ENCODE peak calls at places on chromosomes 1 and 21, in ten cellular contexts. One of them, this sample, is unnamed.

GRCh38 chr1:156233421-156234127 is 8.4 kb upstream of the BGLAP start:
- DNase-seq in AG09309: peak
- DNase-seq in GM12865: no peak
- DNase-seq in AG04450: peak
- DNase-seq in transverse colon: no peak
- DNase-seq in SK-N-SH: no peak
- DNase-seq in cardiac fibroblast: peak
- DNase-seq in breast epithelium: no peak
- DNase-seq in natural killer cell: no peak
- DNase-seq in osteocyte: no peak
- DNase-seq in this sample: no peak

GRCh38 chr1:94622757-94623156 is 81.2 kb upstream of the F3 start:
- DNase-seq in AG09309: no peak
- DNase-seq in GM12865: no peak
- DNase-seq in AG04450: no peak
- DNase-seq in transverse colon: no peak
- DNase-seq in SK-N-SH: no peak
- DNase-seq in cardiac fibroblast: peak
- DNase-seq in breast epithelium: no peak
- DNase-seq in natural killer cell: no peak
- DNase-seq in osteocyte: no peak
- DNase-seq in this sample: no peak

GRCh38 chr1:29974345-29974744 is 738.0 kb downstream of the PTPRU start:
- DNase-seq in AG09309: no peak
- DNase-seq in GM12865: peak
- DNase-seq in AG04450: peak
- DNase-seq in transverse colon: no peak
- DNase-seq in SK-N-SH: no peak
- DNase-seq in cardiac fibroblast: peak
- DNase-seq in breast epithelium: no peak
- DNase-seq in natural killer cell: no peak
- DNase-seq in osteocyte: no peak
- DNase-seq in this sample: no peak

GRCh38 chr1:184068354-184068753 is 16.8 kb downstream of the TSEN15 start:
- DNase-seq in AG09309: no peak
- DNase-seq in GM12865: no peak
- DNase-seq in AG04450: no peak
- DNase-seq in transverse colon: no peak
- DNase-seq in SK-N-SH: no peak
- DNase-seq in cardiac fibroblast: no peak
- DNase-seq in breast epithelium: no peak
- DNase-seq in natural killer cell: no peak
- DNase-seq in osteocyte: no peak
- DNase-seq in this sample: no peak

GRCh38 chr1:77126309-77126708 is 92.9 kb downstream of the PIGK start:
- DNase-seq in AG09309: peak
- DNase-seq in GM12865: peak
- DNase-seq in AG04450: peak
- DNase-seq in transverse colon: no peak
- DNase-seq in SK-N-SH: peak
- DNase-seq in cardiac fibroblast: peak
- DNase-seq in breast epithelium: no peak
- DNase-seq in natural killer cell: no peak
- DNase-seq in osteocyte: no peak
- DNase-seq in this sample: peak

GRCh38 chr1:87939486-87939885 is 610.8 kb downstream of the LMO4 start:
- DNase-seq in AG09309: no peak
- DNase-seq in GM12865: no peak
- DNase-seq in AG04450: no peak
- DNase-seq in transverse colon: no peak
- DNase-seq in SK-N-SH: no peak
- DNase-seq in cardiac fibroblast: no peak
- DNase-seq in breast epithelium: no peak
- DNase-seq in natural killer cell: no peak
- DNase-seq in osteocyte: no peak
- DNase-seq in this sample: no peak

GRCh38 chr1:184941735-184942134 is 32.6 kb downstream of the NIBAN1 start:
- DNase-seq in AG09309: no peak
- DNase-seq in GM12865: peak
- DNase-seq in AG04450: no peak
- DNase-seq in transverse colon: no peak
- DNase-seq in SK-N-SH: no peak
- DNase-seq in cardiac fibroblast: no peak
- DNase-seq in breast epithelium: no peak
- DNase-seq in natural killer cell: no peak
- DNase-seq in osteocyte: no peak
- DNase-seq in this sample: no peak

GRCh38 chr1:194117582-194117981 is 931.2 kb upstream of the B3GALT2 start:
- DNase-seq in AG09309: no peak
- DNase-seq in GM12865: peak
- DNase-seq in AG04450: no peak
- DNase-seq in transverse colon: no peak
- DNase-seq in SK-N-SH: peak
- DNase-seq in cardiac fibroblast: no peak
- DNase-seq in breast epithelium: no peak
- DNase-seq in natural killer cell: no peak
- DNase-seq in osteocyte: no peak
- DNase-seq in this sample: no peak

GRCh38 chr1:205144751-205145150 is 23.0 kb upstream of the RBBP5 start:
- DNase-seq in AG09309: peak
- DNase-seq in GM12865: no peak
- DNase-seq in AG04450: peak
- DNase-seq in transverse colon: no peak
- DNase-seq in SK-N-SH: no peak
- DNase-seq in cardiac fibroblast: peak
- DNase-seq in breast epithelium: no peak
- DNase-seq in natural killer cell: no peak
- DNase-seq in osteocyte: no peak
- DNase-seq in this sample: no peak

GRCh38 chr1:195733826-195734225 is 874.4 kb downstream of the KCNT2 start:
- DNase-seq in AG09309: no peak
- DNase-seq in GM12865: peak
- DNase-seq in AG04450: no peak
- DNase-seq in transverse colon: peak
- DNase-seq in SK-N-SH: no peak
- DNase-seq in cardiac fibroblast: peak
- DNase-seq in breast epithelium: no peak
- DNase-seq in natural killer cell: no peak
- DNase-seq in osteocyte: no peak
- DNase-seq in this sample: no peak

GRCh38 chr1:221998186-221998612 is 256.3 kb upstream of the DUSP10 start:
- DNase-seq in AG09309: no peak
- DNase-seq in GM12865: no peak
- DNase-seq in AG04450: no peak
- DNase-seq in transverse colon: no peak
- DNase-seq in SK-N-SH: no peak
- DNase-seq in cardiac fibroblast: peak
- DNase-seq in breast epithelium: no peak
- DNase-seq in natural killer cell: no peak
- DNase-seq in osteocyte: no peak
- DNase-seq in this sample: no peak

GRCh38 chr1:32205401-32206370 is at the start of gene IQCC:
- DNase-seq in AG09309: no peak
- DNase-seq in GM12865: peak
- DNase-seq in AG04450: no peak
- DNase-seq in transverse colon: peak
- DNase-seq in SK-N-SH: peak
- DNase-seq in cardiac fibroblast: peak
- DNase-seq in breast epithelium: peak
- DNase-seq in natural killer cell: peak
- DNase-seq in osteocyte: peak
- DNase-seq in this sample: peak

GRCh38 chr1:32208463-32208862 is 426 bp upstream of the DCDC2B start:
- DNase-seq in AG09309: no peak
- DNase-seq in GM12865: no peak
- DNase-seq in AG04450: no peak
- DNase-seq in transverse colon: no peak
- DNase-seq in SK-N-SH: no peak
- DNase-seq in cardiac fibroblast: no peak
- DNase-seq in breast epithelium: no peak
- DNase-seq in natural killer cell: no peak
- DNase-seq in osteocyte: no peak
- DNase-seq in this sample: peak

GRCh38 chr1:32201011-32201855 is 838 bp downstream of the CCDC28B start:
- DNase-seq in AG09309: no peak
- DNase-seq in GM12865: peak
- DNase-seq in AG04450: no peak
- DNase-seq in transverse colon: peak
- DNase-seq in SK-N-SH: peak
- DNase-seq in cardiac fibroblast: peak
- DNase-seq in breast epithelium: peak
- DNase-seq in natural killer cell: peak
- DNase-seq in osteocyte: no peak
- DNase-seq in this sample: peak

GRCh38 chr1:32208891-32209309 is at the start of gene DCDC2B:
- DNase-seq in AG09309: no peak
- DNase-seq in GM12865: no peak
- DNase-seq in AG04450: no peak
- DNase-seq in transverse colon: peak
- DNase-seq in SK-N-SH: peak
- DNase-seq in cardiac fibroblast: peak
- DNase-seq in breast epithelium: peak
- DNase-seq in natural killer cell: no peak
- DNase-seq in osteocyte: no peak
- DNase-seq in this sample: peak

GRCh38 chr1:32204943-32205361 is 519 bp upstream of the IQCC start:
- DNase-seq in AG09309: no peak
- DNase-seq in GM12865: no peak
- DNase-seq in AG04450: no peak
- DNase-seq in transverse colon: peak
- DNase-seq in SK-N-SH: peak
- DNase-seq in cardiac fibroblast: no peak
- DNase-seq in breast epithelium: peak
- DNase-seq in natural killer cell: no peak
- DNase-seq in osteocyte: no peak
- DNase-seq in this sample: no peak
- TF ChIP-seq CTCF in AG09309: no peak
- TF ChIP-seq CTCF in GM12865: no peak
- TF ChIP-seq CTCF in AG04450: no peak
- TF ChIP-seq CTCF in transverse colon: no peak
- TF ChIP-seq CTCF in SK-N-SH: no peak
- TF ChIP-seq CTCF in cardiac fibroblast: no peak
- TF ChIP-seq CTCF in breast epithelium: no peak
- TF ChIP-seq CTCF in natural killer cell: no peak
- TF ChIP-seq CTCF in osteocyte: no peak
- TF ChIP-seq CTCF in this sample: no peak

DNA sequence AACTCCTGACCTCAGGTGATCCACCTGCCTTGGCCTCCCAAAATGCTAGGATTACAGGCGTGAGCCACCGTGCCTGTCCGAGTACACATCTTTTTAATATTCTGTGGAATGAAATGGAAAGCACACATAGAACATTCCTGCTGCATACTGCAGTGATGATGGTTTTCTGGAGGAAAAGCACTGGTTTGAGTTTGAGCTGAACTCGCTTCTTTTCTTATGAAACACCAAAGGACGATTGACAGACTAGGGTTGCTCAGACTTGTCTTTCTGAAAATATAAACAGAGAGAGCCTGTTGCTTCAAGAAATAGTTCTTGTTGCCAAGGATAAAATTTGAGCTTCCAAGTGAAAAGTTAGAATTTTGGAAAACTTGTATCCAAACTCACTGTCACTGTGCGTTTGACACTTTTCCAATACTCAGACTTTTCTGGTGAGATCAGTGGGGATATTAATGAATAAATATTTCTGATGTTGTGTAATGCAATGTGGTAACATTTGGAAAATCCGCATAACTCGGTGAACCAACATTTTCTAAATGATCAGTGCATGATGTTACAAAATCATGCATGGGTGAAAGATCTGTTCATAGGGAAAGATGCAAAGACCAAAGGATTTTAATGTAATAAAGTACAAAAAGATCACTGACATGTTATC is 15.0 kb upstream of the ERMAP start:
- DNase-seq in AG09309: peak
- DNase-seq in GM12865: no peak
- DNase-seq in AG04450: no peak
- DNase-seq in transverse colon: no peak
- DNase-seq in SK-N-SH: no peak
- DNase-seq in cardiac fibroblast: no peak
- DNase-seq in breast epithelium: no peak
- DNase-seq in natural killer cell: no peak
- DNase-seq in osteocyte: no peak
- DNase-seq in this sample: no peak
- TF ChIP-seq CTCF in AG09309: no peak
- TF ChIP-seq CTCF in GM12865: no peak
- TF ChIP-seq CTCF in AG04450: no peak
- TF ChIP-seq CTCF in transverse colon: no peak
- TF ChIP-seq CTCF in SK-N-SH: no peak
- TF ChIP-seq CTCF in cardiac fibroblast: no peak
- TF ChIP-seq CTCF in breast epithelium: no peak
- TF ChIP-seq CTCF in natural killer cell: no peak
- TF ChIP-seq CTCF in osteocyte: no peak
- TF ChIP-seq CTCF in this sample: no peak

DNA sequence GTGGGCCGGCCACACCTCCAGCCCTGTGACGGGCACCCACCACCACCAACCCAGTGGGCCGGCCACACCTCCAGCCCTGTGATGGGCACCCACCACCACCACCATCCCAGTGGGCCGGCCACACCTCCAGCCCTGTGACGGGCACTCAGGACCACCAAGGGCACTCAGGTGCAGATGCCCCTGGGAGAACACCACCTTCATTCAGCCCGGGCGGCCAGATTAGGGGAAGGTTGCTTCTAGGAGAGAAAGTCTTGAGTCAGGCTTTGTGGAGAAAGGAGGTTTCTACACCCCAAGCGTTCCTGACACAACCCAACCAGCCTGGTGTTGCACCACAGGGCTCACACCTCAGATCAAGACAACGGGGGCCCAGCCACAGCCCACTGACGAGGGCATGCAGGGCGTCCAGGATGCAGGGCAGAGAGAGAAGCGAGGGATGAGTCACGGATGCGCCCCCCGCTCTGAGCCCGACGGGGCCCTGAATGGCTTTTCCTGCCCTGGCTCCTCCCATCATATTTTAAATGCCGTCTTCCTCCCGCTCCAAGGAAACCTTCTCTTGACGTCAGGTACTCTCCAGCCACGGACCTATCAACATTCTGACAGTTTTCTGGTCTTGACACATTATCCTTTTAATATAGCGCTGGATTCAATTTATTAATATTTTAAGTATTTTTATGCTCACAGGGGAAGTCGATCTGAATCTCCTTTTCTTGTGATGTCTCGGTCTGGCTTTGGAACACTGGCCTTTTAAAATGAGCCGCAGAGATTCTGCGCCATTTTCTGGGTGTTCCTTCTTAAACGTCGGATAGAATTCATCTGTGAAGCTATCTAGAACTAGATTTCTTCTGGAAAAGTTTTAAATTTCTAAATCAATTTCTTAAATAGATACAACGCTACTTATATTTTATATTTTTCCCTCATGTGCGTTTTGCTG is 631 bp upstream of the SPATC1L start:
- DNase-seq in AG09309: peak
- DNase-seq in GM12865: peak
- DNase-seq in AG04450: no peak
- DNase-seq in transverse colon: peak
- DNase-seq in SK-N-SH: peak
- DNase-seq in cardiac fibroblast: peak
- DNase-seq in breast epithelium: peak
- DNase-seq in natural killer cell: peak
- DNase-seq in osteocyte: peak
- DNase-seq in this sample: peak
- TF ChIP-seq CTCF in AG09309: no peak
- TF ChIP-seq CTCF in GM12865: no peak
- TF ChIP-seq CTCF in AG04450: no peak
- TF ChIP-seq CTCF in transverse colon: no peak
- TF ChIP-seq CTCF in SK-N-SH: no peak
- TF ChIP-seq CTCF in cardiac fibroblast: no peak
- TF ChIP-seq CTCF in breast epithelium: no peak
- TF ChIP-seq CTCF in natural killer cell: no peak
- TF ChIP-seq CTCF in osteocyte: no peak
- TF ChIP-seq CTCF in this sample: no peak

GRCh38 chr1:1331068-1331965 is at the start of gene TAS1R3:
- DNase-seq in AG09309: no peak
- DNase-seq in GM12865: no peak
- DNase-seq in AG04450: no peak
- DNase-seq in transverse colon: peak
- DNase-seq in SK-N-SH: no peak
- DNase-seq in cardiac fibroblast: no peak
- DNase-seq in breast epithelium: no peak
- DNase-seq in natural killer cell: no peak
- DNase-seq in osteocyte: no peak
- DNase-seq in this sample: peak
- TF ChIP-seq CTCF in AG09309: no peak
- TF ChIP-seq CTCF in GM12865: no peak
- TF ChIP-seq CTCF in AG04450: no peak
- TF ChIP-seq CTCF in transverse colon: no peak
- TF ChIP-seq CTCF in SK-N-SH: no peak
- TF ChIP-seq CTCF in cardiac fibroblast: no peak
- TF ChIP-seq CTCF in breast epithelium: no peak
- TF ChIP-seq CTCF in natural killer cell: no peak
- TF ChIP-seq CTCF in osteocyte: no peak
- TF ChIP-seq CTCF in this sample: no peak

This sample was measured in adrenal gland.